ENCODE peak calls at places on chromosomes 4 and X, in nine cellular contexts. N is IMR-90; R is heart left ventricle; A is NT2/D1; E is effector memory CD4-positive, alpha-beta T cell; D is OCI-LY7; L is GM23248; J is mucosa of descending colon; X is naive thymus-derived CD4-positive, alpha-beta T cell. G is an unnamed sample.
A peak's percentile ranks its signal among the peaks of the same experiment; 100 is the strongest.

GRCh38 chr4:44425614-44426208 is 22.9 kb downstream of the KCTD8 start:
- DNase-seq in N (peak; percentile 2), R (no peak), A (no peak), E (no peak), D (no peak), L (peak; percentile 21), J (no peak), X (no peak), G (no peak)

GRCh38 chr4:1072830-1073446 is 40.4 kb downstream of the RNF212 start:
- DNase-seq in N (peak; percentile 53), R (no peak), A (peak; percentile 43), E (no peak), D (peak; percentile 67), L (peak; percentile 73), J (peak; percentile 75), X (peak; percentile 48), G (no peak)

GRCh38 chrX:84710611-84711010 is 208.4 kb upstream of the HDX start:
- DNase-seq in N (no peak), R (no peak), A (no peak), E (no peak), D (no peak), L (no peak), J (no peak), X (no peak), G (no peak)

GRCh38 chr4:109296545-109296944 is 5.9 kb downstream of the COL25A1 start:
- DNase-seq in N (no peak), R (no peak), A (no peak), E (no peak), D (no peak), L (peak; percentile 25), J (no peak), X (no peak), G (no peak)

GRCh38 chr4:104395219-104395618 is 99.5 kb downstream of the CXXC4 start:
- DNase-seq in N (no peak), R (no peak), A (no peak), E (no peak), D (no peak), L (no peak), J (no peak), X (no peak), G (no peak)

GRCh38 chr4:95754667-95755066 is 85.2 kb upstream of the PDHA2 start:
- DNase-seq in N (no peak), R (no peak), A (no peak), E (no peak), D (no peak), L (no peak), J (no peak), X (no peak), G (no peak)

GRCh38 chrX:70424801-70425200 is 1.7 kb downstream of the GDPD2 start:
- DNase-seq in N (no peak), R (no peak), A (no peak), E (no peak), D (no peak), L (no peak), J (no peak), X (no peak), G (no peak)

GRCh38 chrX:13803116-13803515 is 13.8 kb downstream of the GPM6B start:
- DNase-seq in N (no peak), R (no peak), A (peak; percentile 35), E (no peak), D (no peak), L (no peak), J (no peak), X (no peak), G (no peak)

GRCh38 chr4:186149872-186150271 is 41.5 kb upstream of the CYP4V2 start:
- DNase-seq in N (no peak), R (peak; percentile 60), A (no peak), E (no peak), D (peak; percentile 58), L (peak; percentile 57), J (no peak), X (no peak), G (peak; percentile 91)

GRCh38 chr4:61380865-61381264 is 180.7 kb downstream of the ADGRL3 start:
- DNase-seq in N (no peak), R (no peak), A (no peak), E (no peak), D (no peak), L (no peak), J (no peak), X (no peak), G (no peak)

GRCh38 chr4:140326395-140326993 is 47.0 kb upstream of the SCOC start:
- DNase-seq in N (peak; percentile 65), R (no peak), A (no peak), E (no peak), D (peak; percentile 13), L (peak; percentile 73), J (no peak), X (no peak), G (no peak)

GRCh38 chrX:153873282-153874090 is 12.5 kb downstream of the L1CAM start:
- DNase-seq in N (no peak), R (no peak), A (peak; percentile 27), E (no peak), D (no peak), L (no peak), J (no peak), X (no peak), G (no peak)

GRCh38 chr4:142846105-142846728 is at the start of gene INPP4B:
- DNase-seq in N (peak; percentile 65), R (peak; percentile 61), A (no peak), E (no peak), D (no peak), L (peak; percentile 89), J (peak; percentile 62), X (peak; percentile 56), G (peak; percentile 69)

GRCh38 chr4:101187837-101188236 is 159.5 kb downstream of the PPP3CA start:
- DNase-seq in N (no peak), R (no peak), A (no peak), E (no peak), D (peak; percentile 9), L (peak; percentile 39), J (no peak), X (no peak), G (no peak)

GRCh38 chrX:148333989-148334388 is 166.4 kb upstream of the AFF2 start:
- DNase-seq in N (no peak), R (no peak), A (no peak), E (no peak), D (peak; percentile 61), L (no peak), J (no peak), X (peak; percentile 8), G (no peak)

GRCh38 chrX:133991814-133992213 is 6.4 kb upstream of the GPC3 start:
- DNase-seq in N (no peak), R (no peak), A (no peak), E (no peak), D (no peak), L (no peak), J (no peak), X (no peak), G (no peak)
- H3K4me1 ChIP-seq in N (no peaks in the 10 kb centered on the region), R (no peaks in the 10 kb centered on the region), A (peaks cover 2% of the 10 kb centered on the region), E (no peaks in the 10 kb centered on the region), D (no peaks in the 10 kb centered on the region), L (no peaks in the 10 kb centered on the region), J (no peaks in the 10 kb centered on the region), X (no peaks in the 10 kb centered on the region), G (no peaks in the 10 kb centered on the region)

GRCh38 chr4:87359258-87359657 is 31.7 kb downstream of the HSD17B11 start:
- DNase-seq in N (no peak), R (no peak), A (no peak), E (no peak), D (no peak), L (no peak), J (no peak), X (no peak), G (no peak)

GRCh38 chr4:87360338-87360935 is 30.6 kb downstream of the HSD17B11 start:
- DNase-seq in N (no peak), R (no peak), A (no peak), E (no peak), D (no peak), L (no peak), J (no peak), X (no peak), G (no peak)

GRCh38 chr4:87354168-87355102 is 31.8 kb upstream of the HSD17B13 start:
- DNase-seq in N (peak; percentile 42), R (no peak), A (no peak), E (no peak), D (no peak), L (peak; percentile 72), J (no peak), X (no peak), G (no peak)

GRCh38 chr4:87353592-87353991 is 30.9 kb upstream of the HSD17B13 start:
- DNase-seq in N (peak; percentile 48), R (peak; percentile 24), A (peak; percentile 13), E (peak; percentile 12), D (peak; percentile 50), L (peak; percentile 84), J (no peak), X (no peak), G (no peak)

GRCh38 chr4:87356832-87357526 is 34.0 kb downstream of the HSD17B11 start:
- DNase-seq in N (no peak), R (no peak), A (no peak), E (no peak), D (no peak), L (no peak), J (no peak), X (no peak), G (no peak)
- H3K4me1 ChIP-seq in N (peaks cover 2% of the 10 kb centered on the region), R (no peaks in the 10 kb centered on the region), A (no peaks in the 10 kb centered on the region), E (no peaks in the 10 kb centered on the region), D (no peaks in the 10 kb centered on the region), L (peaks cover 17% of the 10 kb centered on the region), J (no peaks in the 10 kb centered on the region), X (no peaks in the 10 kb centered on the region), G (no peaks in the 10 kb centered on the region)

GRCh38 chr4:40912455-40913055 is 162.8 kb downstream of the NSUN7 start:
- DNase-seq in N (peak; percentile 71), R (no peak), A (no peak), E (no peak), D (no peak), L (peak; percentile 64), J (no peak), X (no peak), G (no peak)
- H3K4me1 ChIP-seq in N (peaks cover 26% of the 10 kb centered on the region), R (peaks cover 18% of the 10 kb centered on the region), A (peaks cover 13% of the 10 kb centered on the region), E (peaks cover 5% of the 10 kb centered on the region), D (peaks cover 5% of the 10 kb centered on the region), L (peaks cover 45% of the 10 kb centered on the region), J (no peaks in the 10 kb centered on the region), X (no peaks in the 10 kb centered on the region), G (peaks cover 7% of the 10 kb centered on the region)

GRCh38 chrX:47574609-47575325 is 7.5 kb upstream of the TIMP1 start:
- DNase-seq in N (no peak), R (no peak), A (no peak), E (no peak), D (no peak), L (no peak), J (no peak), X (no peak), G (no peak)

GRCh38 chrX:47572773-47573333 is 9.4 kb upstream of the TIMP1 start:
- DNase-seq in N (no peak), R (no peak), A (no peak), E (no peak), D (no peak), L (no peak), J (no peak), X (no peak), G (no peak)

GRCh38 chrX:47576021-47576898 is 6.0 kb upstream of the TIMP1 start:
- DNase-seq in N (no peak), R (no peak), A (no peak), E (no peak), D (no peak), L (no peak), J (no peak), X (no peak), G (no peak)

GRCh38 chrX:47573334-47574095 is 8.7 kb upstream of the TIMP1 start:
- DNase-seq in N (peak; percentile 73), R (peak; percentile 71), A (peak; percentile 81), E (no peak), D (no peak), L (peak; percentile 66), J (peak; percentile 60), X (no peak), G (peak; percentile 61)

GRCh38 chrX:47574096-47574553 is 8.1 kb upstream of the TIMP1 start:
- DNase-seq in N (no peak), R (no peak), A (no peak), E (no peak), D (no peak), L (no peak), J (no peak), X (no peak), G (peak; percentile 70)
- H3K4me1 ChIP-seq in N (peaks cover 29% of the 10 kb centered on the region), R (no peaks in the 10 kb centered on the region), A (peaks cover 16% of the 10 kb centered on the region), E (no peaks in the 10 kb centered on the region), D (no peaks in the 10 kb centered on the region), L (peaks cover 4% of the 10 kb centered on the region), J (peaks cover 6% of the 10 kb centered on the region), X (peaks cover 9% of the 10 kb centered on the region), G (peaks cover 6% of the 10 kb centered on the region)

G was measured in right cardiac atrium.